ENCODE peak calls at places on chromosome 4, in eight cellular contexts. U, I, R, H, Q, P, A and S are unnamed samples.

GRCh38 chr4:160562661-160563060 is 1459.8 kb downstream of the RAPGEF2 start:
- DNase-seq in Q (no peak), R (no peak), A (no peak), H (no peak), P (no peak), I (no peak), U (no peak), S (no peak)

GRCh38 chr4:78629991-78630541 is 78.5 kb downstream of the ANXA3 start:
- DNase-seq in H (no peak), U (no peak), I (no peak), A (no peak), Q (no peak), P (no peak), R (no peak), S (no peak)

GRCh38 chr4:78468272-78468671 is 83.3 kb upstream of the ANXA3 start:
- DNase-seq in Q (no peak), H (no peak), P (no peak), I (no peak), A (no peak), U (no peak), R (no peak), S (no peak)

GRCh38 chr4:106541253-106541652 is 172.7 kb upstream of the GIMD1 start:
- DNase-seq in A (no peak), H (peak), I (peak), U (no peak), P (no peak), Q (no peak), R (no peak), S (peak)

GRCh38 chr4:75633846-75634245 is 3.5 kb upstream of the CDKL2 start:
- DNase-seq in U (no peak), Q (no peak), I (peak), A (no peak), R (no peak), P (no peak), H (no peak), S (peak)

GRCh38 chr4:86978709-86979108 is 43.9 kb downstream of the AFF1 start:
- DNase-seq in H (no peak), R (no peak), Q (no peak), U (no peak), P (no peak), A (no peak), I (no peak), S (no peak)

GRCh38 chr4:13783800-13784411 is 156.4 kb upstream of the BOD1L1 start:
- DNase-seq in P (no peak), R (no peak), H (no peak), Q (no peak), A (no peak), I (no peak), U (no peak), S (peak)

GRCh38 chr4:184649971-184650855 is 675 bp downstream of the PRIMPOL start:
- DNase-seq in Q (no peak), H (peak), P (no peak), I (peak), U (no peak), R (no peak), A (peak), S (peak)

GRCh38 chr4:87555751-87556619 is 26.8 kb upstream of the SPARCL1 start:
- DNase-seq in R (no peak), I (peak), Q (no peak), P (no peak), U (no peak), A (no peak), H (peak), S (peak)

GRCh38 chr4:98113005-98113404 is 30.3 kb downstream of the STPG2 start:
- DNase-seq in Q (no peak), P (no peak), A (peak), I (peak), U (no peak), H (peak), R (no peak), S (peak)

GRCh38 chr4:55959655-55960054 is 10.9 kb downstream of the CEP135 start:
- DNase-seq in U (no peak), A (no peak), I (no peak), P (no peak), Q (no peak), H (no peak), R (no peak), S (no peak)

GRCh38 chr4:39664828-39665731 is 26.4 kb upstream of the SMIM14 start:
- DNase-seq in H (no peak), A (no peak), P (no peak), I (peak), Q (no peak), R (no peak), U (no peak), S (peak)

GRCh38 chr4:175413561-175413960 is 398.5 kb downstream of the GPM6A start:
- DNase-seq in I (peak), Q (no peak), U (no peak), H (no peak), P (peak), A (no peak), R (no peak), S (no peak)

GRCh38 chr4:113209652-113210320 is 160.3 kb downstream of the ANK2 start:
- DNase-seq in U (no peak), R (no peak), A (peak), I (no peak), H (no peak), P (no peak), Q (no peak), S (no peak)

GRCh38 chr4:10983274-10983673 is 298.7 kb upstream of the CLNK start:
- DNase-seq in U (no peak), Q (no peak), H (no peak), P (no peak), R (no peak), A (peak), I (no peak), S (peak)

GRCh38 chr4:6336166-6336565 is 66.5 kb downstream of the WFS1 start:
- DNase-seq in U (no peak), R (no peak), Q (no peak), H (no peak), I (no peak), P (no peak), A (no peak), S (no peak)

GRCh38 chr4:144709159-144709558 is 63.2 kb downstream of the HHIP start:
- DNase-seq in A (peak), Q (no peak), R (no peak), H (peak), I (peak), U (no peak), P (no peak), S (peak)

GRCh38 chr4:8770518-8771257 is 101.0 kb downstream of the HMX1 start:
- DNase-seq in A (peak), Q (peak), H (no peak), U (no peak), R (no peak), I (no peak), P (peak), S (no peak)

GRCh38 chr4:133347409-133347808 is 198.3 kb downstream of the PCDH10 start:
- DNase-seq in Q (no peak), I (no peak), R (no peak), U (no peak), A (no peak), H (no peak), P (no peak), S (no peak)

GRCh38 chr4:128558896-128559669 is 250.4 kb upstream of the JADE1 start:
- DNase-seq in R (no peak), P (no peak), H (no peak), A (no peak), U (no peak), I (peak), Q (no peak), S (no peak)

GRCh38 chr4:8090312-8090711 is 68.3 kb downstream of the ABLIM2 start:
- DNase-seq in R (no peak), U (no peak), H (peak), I (no peak), A (no peak), Q (no peak), P (peak), S (peak)

GRCh38 chr4:76179398-76180318 is 31.5 kb upstream of the NUP54 start:
- DNase-seq in Q (peak), I (peak), P (peak), R (peak), H (peak), U (peak), A (peak), S (peak)

GRCh38 chr4:187357861-187358260 is 634.2 kb upstream of the FAT1 start:
- DNase-seq in A (no peak), R (no peak), U (no peak), H (no peak), Q (no peak), I (no peak), P (no peak), S (no peak)

GRCh38 chr4:120720354-120720753 is 202.2 kb downstream of the PRDM5 start:
- DNase-seq in R (no peak), P (no peak), Q (no peak), A (no peak), U (no peak), I (no peak), H (no peak), S (no peak)

GRCh38 chr4:80082693-80083092 is 9.7 kb upstream of the ANTXR2 start:
- DNase-seq in P (no peak), Q (no peak), I (no peak), H (peak), A (no peak), U (no peak), R (no peak), S (peak)

GRCh38 chr4:23851455-23851854 is 38.4 kb downstream of the PPARGC1A start:
- DNase-seq in A (no peak), I (no peak), P (no peak), R (no peak), H (no peak), U (no peak), Q (no peak), S (no peak)

GRCh38 chr4:10781805-10782204 is 97.2 kb upstream of the CLNK start:
- DNase-seq in H (no peak), R (no peak), I (no peak), U (no peak), P (no peak), Q (no peak), A (no peak), S (peak)

GRCh38 chr4:92305878-92306520 is 2.2 kb downstream of the GRID2 start:
- DNase-seq in H (peak), Q (no peak), P (peak), R (no peak), A (peak), U (peak), I (no peak), S (no peak)

GRCh38 chr4:8854866-8855265 is 16.8 kb downstream of the HMX1 start:
- DNase-seq in U (no peak), H (no peak), I (peak), Q (no peak), P (peak), R (no peak), A (no peak), S (peak)

GRCh38 chr4:99029852-99030251 is 34.3 kb downstream of the METAP1 start:
- DNase-seq in H (no peak), Q (no peak), P (no peak), A (no peak), U (no peak), R (no peak), I (no peak), S (no peak)

GRCh38 chr4:109278594-109279031 is 23.8 kb downstream of the COL25A1 start:
- DNase-seq in H (no peak), Q (no peak), A (no peak), I (no peak), U (no peak), R (no peak), P (no peak), S (no peak)

GRCh38 chr4:186592450-186592849 is 37.1 kb upstream of the MTNR1A start:
- DNase-seq in R (no peak), Q (no peak), A (no peak), P (no peak), I (no peak), H (no peak), U (no peak), S (no peak)

GRCh38 chr4:152138451-152138850 is 377.6 kb upstream of the GATB start:
- DNase-seq in H (no peak), U (no peak), I (no peak), Q (no peak), A (no peak), R (no peak), P (no peak), S (no peak)

GRCh38 chr4:77358315-77358928 is 201.4 kb downstream of the CCNG2 start:
- DNase-seq in I (peak), U (no peak), Q (no peak), R (no peak), A (peak), P (no peak), H (peak), S (peak)

GRCh38 chr4:123554263-123554662 is 157.7 kb downstream of the SPRY1 start:
- DNase-seq in I (no peak), Q (no peak), R (no peak), U (no peak), A (no peak), P (no peak), H (no peak), S (no peak)

GRCh38 chr4:159632031-159632430 is 529.2 kb downstream of the RAPGEF2 start:
- DNase-seq in Q (no peak), R (no peak), U (no peak), A (no peak), P (no peak), H (no peak), I (no peak), S (no peak)

GRCh38 chr4:184955116-184955515 is 63.2 kb upstream of the HELT start:
- DNase-seq in A (no peak), Q (no peak), U (no peak), H (no peak), R (no peak), P (no peak), I (no peak), S (no peak)

GRCh38 chr4:929970-930625 is 2.0 kb downstream of the GAK start:
- DNase-seq in R (no peak), Q (peak), U (no peak), P (no peak), I (no peak), A (peak), H (peak), S (peak)
- H3K4me3 ChIP-seq in R (peak), Q (peak), U (peak), P (peak), I (peak), A (peak), H (peak), S (no peak)

GRCh38 chr4:25088342-25088952 is 57.7 kb upstream of the LGI2 start:
- DNase-seq in R (no peak), I (peak), H (no peak), A (no peak), P (no peak), U (no peak), Q (no peak), S (no peak)
- H3K4me3 ChIP-seq in R (peak), I (peak), H (no peak), A (no peak), P (no peak), U (peak), Q (peak), S (no peak)

GRCh38 chr4:155207534-155208257 is 740 bp upstream of the NPY2R start:
- DNase-seq in P (peak), H (peak), A (peak), U (peak), R (no peak), I (no peak), Q (no peak), S (no peak)
- H3K4me3 ChIP-seq in P (no peak), H (peak), A (peak), U (peak), R (peak), I (no peak), Q (no peak), S (no peak)

GRCh38 chr4:108157655-108158054 is 11.1 kb downstream of the LEF1 start:
- DNase-seq in Q (no peak), I (no peak), U (no peak), R (no peak), P (no peak), A (no peak), H (no peak), S (no peak)

GRCh38 chr4:108160741-108161352 is 7.9 kb downstream of the LEF1 start:
- DNase-seq in P (no peak), Q (no peak), U (no peak), R (no peak), I (no peak), H (no peak), A (peak), S (no peak)

GRCh38 chr4:108156391-108156790 is 12.3 kb downstream of the LEF1 start:
- DNase-seq in H (no peak), A (no peak), R (no peak), Q (no peak), P (no peak), U (no peak), I (no peak), S (no peak)

GRCh38 chr4:108163352-108163751 is 5.4 kb downstream of the LEF1 start:
- DNase-seq in U (no peak), R (no peak), Q (no peak), H (no peak), P (no peak), A (no peak), I (no peak), S (no peak)

DNA sequence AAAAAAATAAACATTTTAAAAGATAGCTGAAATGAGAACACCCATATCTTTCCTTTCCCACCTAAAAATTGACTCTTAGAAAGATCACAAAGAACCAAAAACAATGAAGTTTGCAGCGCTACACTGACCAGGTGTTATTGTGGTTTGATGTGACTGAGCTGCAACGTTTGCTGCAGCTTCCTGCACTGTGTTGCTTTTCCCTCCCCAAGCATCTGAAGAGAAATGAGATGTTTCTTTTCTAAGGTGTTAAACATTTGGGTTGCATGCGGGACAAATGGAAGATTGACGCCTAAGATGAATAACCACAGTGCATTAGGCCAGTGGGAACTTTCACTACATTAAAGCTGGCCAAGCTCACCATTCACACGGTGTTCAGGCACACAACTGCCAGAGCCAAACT is 8.9 kb downstream of the LEF1 start:
- DNase-seq in H (no peak), I (no peak), Q (no peak), R (no peak), P (no peak), U (no peak), A (no peak), S (no peak)
- H3K4me3 ChIP-seq in H (no peak), I (no peak), Q (no peak), R (no peak), P (no peak), U (no peak), A (no peak), S (no peak)